ENCODE peak calls at places on chromosomes 5 and 9, in nine cellular contexts. D is fibroblast of gingiva; H is psoas muscle; U is activated T-helper 1 cell treated with anti-CD3 and anti-CD28 coated beads, Interleukin-2, amount 50 U/mL, for 16 hours; P is IMR-90; Y is CD4-positive, CD25-positive, alpha-beta regulatory T cell; S is naive thymus-derived CD8-positive, alpha-beta T cell; C is NCI-H1694 treated with DMSO at 0.1 percent for 48 hours; R is C1 segment of cervical spinal cord. F is an unnamed sample.

GRCh38 chr9:75389096-75389495 is 300.8 kb downstream of the OSTF1 start:
- DNase-seq in D (peak), H (no peak), U (no peak), P (no peak), Y (no peak), S (no peak), C (no peak), R (no peak), F (no peak)

GRCh38 chr5:1390861-1391600 is 46.1 kb upstream of the CLPTM1L start:
- DNase-seq in D (no peak), H (no peak), U (no peak), P (no peak), Y (no peak), S (no peak), C (peak), R (no peak), F (no peak)

GRCh38 chr5:157603333-157604190 is 28.0 kb upstream of the ADAM19 start:
- DNase-seq in D (peak), H (no peak), U (peak), P (peak), Y (peak), S (no peak), C (no peak), R (no peak), F (no peak)

GRCh38 chr5:52674815-52675545 is 112.7 kb upstream of the ITGA1 start:
- DNase-seq in D (peak), H (no peak), U (no peak), P (peak), Y (no peak), S (no peak), C (no peak), R (no peak), F (no peak)

GRCh38 chr5:142529626-142530278 is 156.1 kb downstream of the FGF1 start:
- DNase-seq in D (no peak), H (no peak), U (no peak), P (peak), Y (no peak), S (no peak), C (no peak), R (no peak), F (no peak)

GRCh38 chr5:76041863-76042262 is 41.3 kb upstream of the SV2C start:
- DNase-seq in D (no peak), H (no peak), U (no peak), P (no peak), Y (no peak), S (no peak), C (no peak), R (no peak), F (no peak)

GRCh38 chr5:147693238-147693637 is 89.3 kb downstream of the JAKMIP2 start:
- DNase-seq in D (no peak), H (no peak), U (no peak), P (no peak), Y (no peak), S (no peak), C (no peak), R (no peak), F (no peak)

GRCh38 chr9:135811796-135812195 is 95.5 kb downstream of the CAMSAP1 start:
- DNase-seq in D (no peak), H (no peak), U (no peak), P (peak), Y (no peak), S (no peak), C (peak), R (no peak), F (no peak)

GRCh38 chr9:2928386-2928785 is 84.5 kb upstream of the PUM3 start:
- DNase-seq in D (no peak), H (no peak), U (no peak), P (no peak), Y (no peak), S (no peak), C (peak), R (no peak), F (no peak)

GRCh38 chr5:153699035-153699434 is 208.6 kb downstream of the GRIA1 start:
- DNase-seq in D (no peak), H (no peak), U (no peak), P (no peak), Y (no peak), S (no peak), C (no peak), R (no peak), F (no peak)

GRCh38 chr5:133234273-133234672 is 182.5 kb downstream of the HSPA4 start:
- DNase-seq in D (no peak), H (no peak), U (no peak), P (no peak), Y (no peak), S (no peak), C (no peak), R (no peak), F (no peak)

GRCh38 chr5:3715048-3715447 is 119.4 kb downstream of the IRX1 start:
- DNase-seq in D (no peak), H (no peak), U (no peak), P (no peak), Y (no peak), S (no peak), C (no peak), R (no peak), F (peak)

GRCh38 chr5:33170414-33170813 is 270.4 kb upstream of the TARS1 start:
- DNase-seq in D (no peak), H (no peak), U (no peak), P (no peak), Y (no peak), S (no peak), C (no peak), R (no peak), F (no peak)

GRCh38 chr9:99411068-99411467 is 189.0 kb downstream of the SEC61B start:
- DNase-seq in D (no peak), H (no peak), U (no peak), P (peak), Y (no peak), S (no peak), C (no peak), R (no peak), F (no peak)

GRCh38 chr5:38500861-38501260 is 55.6 kb downstream of the LIFR start:
- DNase-seq in D (peak), H (no peak), U (no peak), P (peak), Y (no peak), S (no peak), C (no peak), R (no peak), F (no peak)

GRCh38 chr5:179328291-179328690 is 17.0 kb downstream of the ADAMTS2 start:
- DNase-seq in D (no peak), H (no peak), U (no peak), P (no peak), Y (no peak), S (no peak), C (no peak), R (no peak), F (no peak)

GRCh38 chr5:127586371-127586770 is 62.5 kb upstream of the CTXN3 start:
- DNase-seq in D (no peak), H (no peak), U (no peak), P (no peak), Y (no peak), S (no peak), C (no peak), R (no peak), F (no peak)

GRCh38 chr5:93578179-93578812 is 2.7 kb downstream of the NR2F1-AS1 start:
- DNase-seq in D (no peak), H (no peak), U (no peak), P (peak), Y (no peak), S (no peak), C (no peak), R (no peak), F (no peak)

GRCh38 chr5:16673241-16673998 is 56.6 kb upstream of the RETREG1 start:
- DNase-seq in D (no peak), H (no peak), U (no peak), P (no peak), Y (peak), S (peak), C (no peak), R (no peak), F (no peak)

GRCh38 chr9:13484186-13484585 is 204.7 kb upstream of the MPDZ start:
- DNase-seq in D (no peak), H (peak), U (no peak), P (no peak), Y (no peak), S (no peak), C (no peak), R (no peak), F (no peak)

GRCh38 chr9:130351343-130351742 is 85.8 kb downstream of the HMCN2 start:
- DNase-seq in D (no peak), H (no peak), U (no peak), P (no peak), Y (no peak), S (no peak), C (no peak), R (no peak), F (no peak)

GRCh38 chr9:20280330-20280729 is 342.0 kb downstream of the MLLT3 start:
- DNase-seq in D (no peak), H (no peak), U (no peak), P (no peak), Y (no peak), S (no peak), C (no peak), R (no peak), F (no peak)

GRCh38 chr5:1412163-1412562 is 33.1 kb downstream of the SLC6A3 start:
- DNase-seq in D (no peak), H (peak), U (no peak), P (no peak), Y (no peak), S (no peak), C (no peak), R (no peak), F (peak)

GRCh38 chr5:34898258-34898895 is 16.9 kb downstream of the RAD1 start:
- DNase-seq in D (peak), H (peak), U (peak), P (peak), Y (peak), S (peak), C (peak), R (peak), F (peak)

GRCh38 chr9:113548221-113549041 is 84.9 kb downstream of the RGS3 start:
- DNase-seq in D (peak), H (peak), U (no peak), P (no peak), Y (no peak), S (no peak), C (no peak), R (no peak), F (peak)

GRCh38 chr9:124346347-124347163 is 68.7 kb downstream of the PSMB7 start:
- DNase-seq in D (no peak), H (no peak), U (no peak), P (no peak), Y (no peak), S (no peak), C (no peak), R (no peak), F (peak)

GRCh38 chr9:14670718-14671117 is 22.5 kb downstream of the ZDHHC21 start:
- DNase-seq in D (no peak), H (no peak), U (no peak), P (peak), Y (no peak), S (no peak), C (no peak), R (no peak), F (no peak)

GRCh38 chr9:8070779-8071444 is 271.3 kb upstream of the DMAC1 start:
- DNase-seq in D (no peak), H (no peak), U (no peak), P (no peak), Y (no peak), S (no peak), C (no peak), R (no peak), F (no peak)

GRCh38 chr5:169408166-169408565 is 107.2 kb upstream of the SLIT3 start:
- DNase-seq in D (no peak), H (no peak), U (no peak), P (no peak), Y (no peak), S (no peak), C (no peak), R (no peak), F (no peak)

GRCh38 chr5:5278815-5279381 is 138.8 kb downstream of the ADAMTS16 start:
- DNase-seq in D (no peak), H (no peak), U (no peak), P (no peak), Y (no peak), S (no peak), C (no peak), R (no peak), F (no peak)

GRCh38 chr5:173474881-173475287 is 141.6 kb downstream of the BOD1 start:
- DNase-seq in D (peak), H (no peak), U (no peak), P (peak), Y (no peak), S (no peak), C (no peak), R (no peak), F (no peak)

GRCh38 chr9:134707031-134707680 is 65.6 kb downstream of the COL5A1 start:
- DNase-seq in D (peak), H (peak), U (no peak), P (peak), Y (no peak), S (no peak), C (peak), R (no peak), F (peak)

GRCh38 chr5:59021837-59022514 is 439.1 kb downstream of the RAB3C start:
- DNase-seq in D (no peak), H (peak), U (no peak), P (no peak), Y (no peak), S (no peak), C (peak), R (no peak), F (peak)

GRCh38 chr9:69976165-69976564 is 67.5 kb upstream of the MAMDC2 start:
- DNase-seq in D (peak), H (no peak), U (no peak), P (peak), Y (no peak), S (no peak), C (no peak), R (no peak), F (no peak)

GRCh38 chr5:107668933-107669542 is 1.7 kb downstream of the EFNA5 start:
- DNase-seq in D (peak), H (peak), U (no peak), P (no peak), Y (no peak), S (no peak), C (peak), R (no peak), F (no peak)

F was measured in left ventricle myocardium inferior.